ENCODE peak calls at places on chromosomes 16 and 17, in four cellular contexts. One of them, this sample, is unnamed.

GRCh38 chr17:57875109-57876022 is 25.5 kb upstream of the MRPS23 start:
- DNase-seq in upper lobe of left lung: peak
- DNase-seq in stomach: peak
- DNase-seq in suprapubic skin: peak
- DNase-seq in this sample: peak

GRCh38 chr16:29230671-29231091 is 175.8 kb downstream of the NPIPB11 start:
- DNase-seq in upper lobe of left lung: no peak
- DNase-seq in stomach: no peak
- DNase-seq in suprapubic skin: peak
- DNase-seq in this sample: no peak

GRCh38 chr16:57023541-57024249 is 34.3 kb downstream of the NLRC5 start:
- DNase-seq in upper lobe of left lung: no peak
- DNase-seq in stomach: no peak
- DNase-seq in suprapubic skin: no peak
- DNase-seq in this sample: peak

GRCh38 chr17:55420067-55420775 is 1.4 kb downstream of the MMD start:
- DNase-seq in upper lobe of left lung: no peak
- DNase-seq in stomach: peak
- DNase-seq in suprapubic skin: no peak
- DNase-seq in this sample: no peak

GRCh38 chr16:17633146-17633966 is 162.6 kb upstream of the XYLT1 start:
- DNase-seq in upper lobe of left lung: no peak
- DNase-seq in stomach: no peak
- DNase-seq in suprapubic skin: no peak
- DNase-seq in this sample: no peak

GRCh38 chr16:65414284-65414984 is 292.6 kb upstream of the CDH11 start:
- DNase-seq in upper lobe of left lung: no peak
- DNase-seq in stomach: no peak
- DNase-seq in suprapubic skin: no peak
- DNase-seq in this sample: no peak

GRCh38 chr17:44786551-44787081 is 27.8 kb downstream of the ADAM11 start:
- DNase-seq in upper lobe of left lung: no peak
- DNase-seq in stomach: no peak
- DNase-seq in suprapubic skin: no peak
- DNase-seq in this sample: no peak

GRCh38 chr17:42311240-42312034 is 23.1 kb downstream of the STAT5A start:
- DNase-seq in upper lobe of left lung: peak
- DNase-seq in stomach: peak
- DNase-seq in suprapubic skin: peak
- DNase-seq in this sample: peak

GRCh38 chr17:69427486-69428197 is 13.1 kb downstream of the MAP2K6 start:
- DNase-seq in upper lobe of left lung: no peak
- DNase-seq in stomach: no peak
- DNase-seq in suprapubic skin: no peak
- DNase-seq in this sample: no peak

GRCh38 chr16:81790772-81791171 is 11.7 kb downstream of the PLCG2 start:
- DNase-seq in upper lobe of left lung: no peak
- DNase-seq in stomach: no peak
- DNase-seq in suprapubic skin: no peak
- DNase-seq in this sample: no peak

GRCh38 chr16:82761858-82762257 is 135.1 kb downstream of the CDH13 start:
- DNase-seq in upper lobe of left lung: no peak
- DNase-seq in stomach: no peak
- DNase-seq in suprapubic skin: no peak
- DNase-seq in this sample: no peak

GRCh38 chr16:29877266-29877961 is 14.4 kb upstream of the CDIPT start:
- DNase-seq in upper lobe of left lung: peak
- DNase-seq in stomach: no peak
- DNase-seq in suprapubic skin: no peak
- DNase-seq in this sample: no peak

GRCh38 chr17:7234100-7235012 is at the start of gene DVL2:
- DNase-seq in upper lobe of left lung: peak
- DNase-seq in stomach: peak
- DNase-seq in suprapubic skin: peak
- DNase-seq in this sample: peak

GRCh38 chr17:20203761-20204263 is 194.7 kb downstream of the SPECC1 start:
- DNase-seq in upper lobe of left lung: no peak
- DNase-seq in stomach: no peak
- DNase-seq in suprapubic skin: no peak
- DNase-seq in this sample: no peak

GRCh38 chr17:57552114-57552601 is 192.9 kb downstream of the CCDC182 start:
- DNase-seq in upper lobe of left lung: no peak
- DNase-seq in stomach: no peak
- DNase-seq in suprapubic skin: no peak
- DNase-seq in this sample: no peak

GRCh38 chr17:76688165-76688622 is 22.6 kb downstream of the MXRA7 start:
- DNase-seq in upper lobe of left lung: no peak
- DNase-seq in stomach: no peak
- DNase-seq in suprapubic skin: no peak
- DNase-seq in this sample: peak

GRCh38 chr17:50459081-50459676 is 9.5 kb downstream of the CHAD start:
- DNase-seq in upper lobe of left lung: peak
- DNase-seq in stomach: no peak
- DNase-seq in suprapubic skin: no peak
- DNase-seq in this sample: no peak

GRCh38 chr16:64971211-64971610 is 150.7 kb downstream of the CDH11 start:
- DNase-seq in upper lobe of left lung: no peak
- DNase-seq in stomach: no peak
- DNase-seq in suprapubic skin: no peak
- DNase-seq in this sample: no peak

GRCh38 chr16:20349615-20350014 is 2.9 kb downstream of the UMOD start:
- DNase-seq in upper lobe of left lung: no peak
- DNase-seq in stomach: no peak
- DNase-seq in suprapubic skin: no peak
- DNase-seq in this sample: no peak

GRCh38 chr16:88010343-88010970 is 59.2 kb downstream of the BANP start:
- DNase-seq in upper lobe of left lung: no peak
- DNase-seq in stomach: peak
- DNase-seq in suprapubic skin: no peak
- DNase-seq in this sample: peak

GRCh38 chr16:86319871-86320270 is 190.5 kb upstream of the FOXF1 start:
- DNase-seq in upper lobe of left lung: no peak
- DNase-seq in stomach: no peak
- DNase-seq in suprapubic skin: no peak
- DNase-seq in this sample: peak

GRCh38 chr17:77009877-77010276 is 130.9 kb upstream of the SEC14L1 start:
- DNase-seq in upper lobe of left lung: no peak
- DNase-seq in stomach: no peak
- DNase-seq in suprapubic skin: no peak
- DNase-seq in this sample: no peak

GRCh38 chr17:12603566-12603965 is 62.1 kb upstream of the MYOCD start:
- DNase-seq in upper lobe of left lung: no peak
- DNase-seq in stomach: no peak
- DNase-seq in suprapubic skin: no peak
- DNase-seq in this sample: no peak

GRCh38 chr16:56482667-56483236 is 31.4 kb downstream of the OGFOD1 start:
- DNase-seq in upper lobe of left lung: no peak
- DNase-seq in stomach: no peak
- DNase-seq in suprapubic skin: no peak
- DNase-seq in this sample: no peak

GRCh38 chr17:7590743-7591142 is 849 bp upstream of the SOX15 start:
- DNase-seq in upper lobe of left lung: no peak
- DNase-seq in stomach: no peak
- DNase-seq in suprapubic skin: no peak
- DNase-seq in this sample: no peak

GRCh38 chr17:17567631-17568030 is 23.9 kb downstream of the PEMT start:
- DNase-seq in upper lobe of left lung: no peak
- DNase-seq in stomach: peak
- DNase-seq in suprapubic skin: no peak
- DNase-seq in this sample: peak

GRCh38 chr16:74448990-74449389 is 27.7 kb upstream of the CLEC18B start:
- DNase-seq in upper lobe of left lung: peak
- DNase-seq in stomach: peak
- DNase-seq in suprapubic skin: peak
- DNase-seq in this sample: peak

GRCh38 chr17:29622337-29623282 is at the start of gene CORO6:
- DNase-seq in upper lobe of left lung: peak
- DNase-seq in stomach: peak
- DNase-seq in suprapubic skin: no peak
- DNase-seq in this sample: peak

GRCh38 chr17:47629826-47630225 is 19.9 kb upstream of the KPNB1 start:
- DNase-seq in upper lobe of left lung: no peak
- DNase-seq in stomach: no peak
- DNase-seq in suprapubic skin: no peak
- DNase-seq in this sample: no peak

GRCh38 chr17:65097110-65097509 is 40.1 kb upstream of the RGS9 start:
- DNase-seq in upper lobe of left lung: no peak
- DNase-seq in stomach: no peak
- DNase-seq in suprapubic skin: no peak
- DNase-seq in this sample: peak

GRCh38 chr17:73647767-73648542 is 3.7 kb upstream of the SDK2 start:
- DNase-seq in upper lobe of left lung: no peak
- DNase-seq in stomach: peak
- DNase-seq in suprapubic skin: peak
- DNase-seq in this sample: no peak

GRCh38 chr17:15409721-15410247 is 57.6 kb downstream of the CDRT4 start:
- DNase-seq in upper lobe of left lung: no peak
- DNase-seq in stomach: no peak
- DNase-seq in suprapubic skin: no peak
- DNase-seq in this sample: peak

GRCh38 chr16:74740795-74741304 is 33.8 kb downstream of the FA2H start:
- DNase-seq in upper lobe of left lung: no peak
- DNase-seq in stomach: peak
- DNase-seq in suprapubic skin: no peak
- DNase-seq in this sample: peak

GRCh38 chr16:70685938-70686375 is at the start of gene MTSS2:
- DNase-seq in upper lobe of left lung: peak
- DNase-seq in stomach: peak
- DNase-seq in suprapubic skin: peak
- DNase-seq in this sample: peak

GRCh38 chr17:9890124-9890523 is 14.9 kb downstream of the RCVRN start:
- DNase-seq in upper lobe of left lung: peak
- DNase-seq in stomach: no peak
- DNase-seq in suprapubic skin: no peak
- DNase-seq in this sample: no peak

GRCh38 chr17:41724476-41725030 is 9.9 kb downstream of the HAP1 start:
- DNase-seq in upper lobe of left lung: no peak
- DNase-seq in stomach: no peak
- DNase-seq in suprapubic skin: no peak
- DNase-seq in this sample: no peak

GRCh38 chr16:72558501-72558900 is 386.5 kb upstream of the PMFBP1 start:
- DNase-seq in upper lobe of left lung: no peak
- DNase-seq in stomach: no peak
- DNase-seq in suprapubic skin: no peak
- DNase-seq in this sample: no peak

GRCh38 chr17:28313841-28314240 is 5.2 kb upstream of the TMEM97 start:
- DNase-seq in upper lobe of left lung: no peak
- DNase-seq in stomach: no peak
- DNase-seq in suprapubic skin: no peak
- DNase-seq in this sample: no peak

GRCh38 chr17:72376486-72377345 is 255.9 kb downstream of the SOX9 start:
- DNase-seq in upper lobe of left lung: no peak
- DNase-seq in stomach: no peak
- DNase-seq in suprapubic skin: no peak
- DNase-seq in this sample: no peak
- TF ChIP-seq EP300 in upper lobe of left lung: no peak
- TF ChIP-seq EP300 in stomach: no peak
- TF ChIP-seq EP300 in suprapubic skin: no peak
- TF ChIP-seq EP300 in this sample: no peak

DNA sequence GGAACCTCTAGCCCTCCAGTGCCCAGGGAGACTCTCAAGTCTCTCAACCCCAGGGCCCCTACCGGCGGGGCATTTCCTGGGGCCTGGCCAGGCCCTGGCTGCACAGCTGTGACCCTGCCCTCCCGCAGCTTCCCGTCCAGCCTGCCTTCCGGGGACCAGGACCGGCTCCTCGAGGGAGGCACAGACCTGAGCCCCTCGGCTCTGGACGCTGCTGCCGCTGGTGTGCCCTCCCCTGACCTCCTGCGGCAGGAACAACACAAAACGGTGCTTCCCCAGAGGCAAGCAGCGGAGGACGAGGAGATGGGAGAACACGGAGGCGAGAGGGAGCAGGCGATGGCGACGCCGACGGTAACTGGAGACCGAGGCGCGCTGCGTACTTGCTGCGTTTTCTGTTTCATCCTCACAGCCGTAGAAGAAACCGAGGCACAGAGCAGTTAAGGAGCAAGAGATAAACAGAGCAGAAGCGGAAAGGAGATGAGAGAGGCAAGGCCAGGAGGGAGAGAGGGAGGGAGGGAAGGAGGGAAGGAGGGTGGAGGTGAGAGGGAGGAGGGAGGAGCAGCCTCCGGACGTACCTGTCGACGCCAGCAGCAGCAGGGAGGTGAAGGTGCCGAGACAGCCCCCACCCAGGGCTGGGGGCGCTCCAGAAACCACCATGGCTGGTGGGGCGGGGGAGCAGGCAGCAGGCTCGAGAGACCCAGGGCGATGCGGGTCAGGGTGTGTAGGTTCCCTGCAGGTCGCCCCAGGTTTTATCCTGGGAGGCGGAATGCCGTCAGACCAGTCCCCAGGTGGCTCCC is at the start of gene PRSS22:
- DNase-seq in upper lobe of left lung: peak
- DNase-seq in stomach: peak
- DNase-seq in suprapubic skin: no peak
- DNase-seq in this sample: no peak
- TF ChIP-seq POLR2AphosphoS5 in upper lobe of left lung: no peak
- TF ChIP-seq POLR2AphosphoS5 in stomach: peak
- TF ChIP-seq POLR2AphosphoS5 in suprapubic skin: no peak
- TF ChIP-seq POLR2AphosphoS5 in this sample: no peak

GRCh38 chr17:39927101-39927927 is at the start of the genes LRRC3C and ORMDL3:
- DNase-seq in upper lobe of left lung: peak
- DNase-seq in stomach: peak
- DNase-seq in suprapubic skin: peak
- DNase-seq in this sample: peak
- TF ChIP-seq EP300 in upper lobe of left lung: no peak
- TF ChIP-seq EP300 in stomach: no peak
- TF ChIP-seq EP300 in suprapubic skin: no peak
- TF ChIP-seq EP300 in this sample: no peak

GRCh38 chr16:583815-584591 is 5.9 kb upstream of the RAB40C start:
- DNase-seq in upper lobe of left lung: no peak
- DNase-seq in stomach: no peak
- DNase-seq in suprapubic skin: no peak
- DNase-seq in this sample: no peak
- TF ChIP-seq POLR2AphosphoS5 in upper lobe of left lung: no peak
- TF ChIP-seq POLR2AphosphoS5 in stomach: no peak
- TF ChIP-seq POLR2AphosphoS5 in suprapubic skin: no peak
- TF ChIP-seq POLR2AphosphoS5 in this sample: no peak

This sample was measured in sigmoid colon.